ENCODE peak calls at places on chromosome 5, in seven cellular contexts. One of them, this sample, is unnamed.

GRCh38 chr5:86979801-86980510 is 287.7 kb upstream of the RASA1 start:
- DNase-seq in fibroblast of lung: peak; percentile 84
- DNase-seq in mammary epithelial cell: peak; percentile 59
- DNase-seq in neural progenitor cell: no peak
- DNase-seq in PC-3: peak; percentile 96
- DNase-seq in K562: no peak
- DNase-seq in endothelial cell of umbilical vein: peak; percentile 46
- DNase-seq in this sample: peak; percentile 83

GRCh38 chr5:107670028-107670926 is 460 bp downstream of the EFNA5 start:
- DNase-seq in neural progenitor cell: peak; percentile 58
- DNase-seq in fibroblast of lung: peak; percentile 32
- DNase-seq in PC-3: peak; percentile 43
- DNase-seq in mammary epithelial cell: peak; percentile 56
- DNase-seq in K562: no peak
- DNase-seq in endothelial cell of umbilical vein: peak; percentile 56
- DNase-seq in this sample: peak; percentile 73

GRCh38 chr5:36713541-36713940 is 107.1 kb downstream of the SLC1A3 start:
- DNase-seq in endothelial cell of umbilical vein: no peak
- DNase-seq in K562: no peak
- DNase-seq in fibroblast of lung: no peak
- DNase-seq in neural progenitor cell: no peak
- DNase-seq in PC-3: no peak
- DNase-seq in mammary epithelial cell: no peak
- DNase-seq in this sample: no peak

GRCh38 chr5:92927291-92927778 is 653.7 kb downstream of the NR2F1-AS1 start:
- DNase-seq in mammary epithelial cell: peak; percentile 33
- DNase-seq in fibroblast of lung: no peak
- DNase-seq in K562: no peak
- DNase-seq in endothelial cell of umbilical vein: peak; percentile 72
- DNase-seq in PC-3: peak; percentile 53
- DNase-seq in neural progenitor cell: peak; percentile 69
- DNase-seq in this sample: no peak

GRCh38 chr5:115507682-115508081 is 36.9 kb downstream of the FEM1C start:
- DNase-seq in neural progenitor cell: no peak
- DNase-seq in K562: no peak
- DNase-seq in fibroblast of lung: no peak
- DNase-seq in mammary epithelial cell: no peak
- DNase-seq in PC-3: peak; percentile 8
- DNase-seq in endothelial cell of umbilical vein: no peak
- DNase-seq in this sample: no peak

GRCh38 chr5:149358294-149358651 is 427 bp downstream of the PCYOX1L start:
- DNase-seq in K562: peak; percentile 49
- DNase-seq in endothelial cell of umbilical vein: no peak
- DNase-seq in mammary epithelial cell: no peak
- DNase-seq in fibroblast of lung: no peak
- DNase-seq in PC-3: peak; percentile 39
- DNase-seq in neural progenitor cell: no peak
- DNase-seq in this sample: no peak

GRCh38 chr5:392431-392988 is 50.5 kb upstream of the EXOC3 start:
- DNase-seq in mammary epithelial cell: peak; percentile 48
- DNase-seq in endothelial cell of umbilical vein: peak; percentile 30
- DNase-seq in PC-3: peak; percentile 48
- DNase-seq in fibroblast of lung: no peak
- DNase-seq in K562: no peak
- DNase-seq in neural progenitor cell: no peak
- DNase-seq in this sample: peak; percentile 30

GRCh38 chr5:68555891-68556689 is 340.5 kb downstream of the PIK3R1 start:
- DNase-seq in K562: no peak
- DNase-seq in mammary epithelial cell: no peak
- DNase-seq in endothelial cell of umbilical vein: no peak
- DNase-seq in PC-3: no peak
- DNase-seq in fibroblast of lung: no peak
- DNase-seq in neural progenitor cell: no peak
- DNase-seq in this sample: no peak

GRCh38 chr5:107478068-107478641 is 192.6 kb downstream of the EFNA5 start:
- DNase-seq in neural progenitor cell: no peak
- DNase-seq in K562: no peak
- DNase-seq in endothelial cell of umbilical vein: peak; percentile 41
- DNase-seq in mammary epithelial cell: no peak
- DNase-seq in fibroblast of lung: no peak
- DNase-seq in PC-3: no peak
- DNase-seq in this sample: peak; percentile 75

GRCh38 chr5:105903069-105903468 is 1767.7 kb downstream of the EFNA5 start:
- DNase-seq in K562: no peak
- DNase-seq in fibroblast of lung: peak; percentile 62
- DNase-seq in endothelial cell of umbilical vein: no peak
- DNase-seq in mammary epithelial cell: no peak
- DNase-seq in PC-3: no peak
- DNase-seq in neural progenitor cell: no peak
- DNase-seq in this sample: peak; percentile 94

GRCh38 chr5:112479418-112479817 is 60.3 kb upstream of the EPB41L4A start:
- DNase-seq in fibroblast of lung: peak; percentile 31
- DNase-seq in neural progenitor cell: no peak
- DNase-seq in endothelial cell of umbilical vein: peak; percentile 76
- DNase-seq in K562: no peak
- DNase-seq in PC-3: peak; percentile 62
- DNase-seq in mammary epithelial cell: peak; percentile 84
- DNase-seq in this sample: no peak

GRCh38 chr5:145350501-145350900 is 484.6 kb downstream of the PRELID2 start:
- DNase-seq in PC-3: peak; percentile 79
- DNase-seq in mammary epithelial cell: peak; percentile 78
- DNase-seq in neural progenitor cell: no peak
- DNase-seq in fibroblast of lung: peak; percentile 7
- DNase-seq in endothelial cell of umbilical vein: peak; percentile 56
- DNase-seq in K562: no peak
- DNase-seq in this sample: no peak

GRCh38 chr5:163135849-163136248 is 301.5 kb upstream of the CCNG1 start:
- DNase-seq in neural progenitor cell: no peak
- DNase-seq in fibroblast of lung: no peak
- DNase-seq in K562: no peak
- DNase-seq in mammary epithelial cell: no peak
- DNase-seq in PC-3: no peak
- DNase-seq in endothelial cell of umbilical vein: no peak
- DNase-seq in this sample: no peak

GRCh38 chr5:76696254-76696653 is 19.7 kb upstream of the F2R start:
- DNase-seq in neural progenitor cell: no peak
- DNase-seq in fibroblast of lung: no peak
- DNase-seq in PC-3: no peak
- DNase-seq in endothelial cell of umbilical vein: peak; percentile 86
- DNase-seq in mammary epithelial cell: no peak
- DNase-seq in K562: no peak
- DNase-seq in this sample: no peak

GRCh38 chr5:137954131-137954879 is 65.0 kb downstream of the PKD2L2 start:
- DNase-seq in fibroblast of lung: peak; percentile 86
- DNase-seq in K562: peak; percentile 9
- DNase-seq in PC-3: peak; percentile 65
- DNase-seq in mammary epithelial cell: peak; percentile 21
- DNase-seq in neural progenitor cell: no peak
- DNase-seq in endothelial cell of umbilical vein: peak; percentile 91
- DNase-seq in this sample: peak; percentile 91

GRCh38 chr5:173778784-173779304 is 109.3 kb upstream of the CPEB4 start:
- DNase-seq in fibroblast of lung: peak; percentile 41
- DNase-seq in PC-3: no peak
- DNase-seq in mammary epithelial cell: no peak
- DNase-seq in neural progenitor cell: no peak
- DNase-seq in K562: peak; percentile 64
- DNase-seq in endothelial cell of umbilical vein: peak; percentile 52
- DNase-seq in this sample: no peak

GRCh38 chr5:150263801-150264621 is 25.6 kb downstream of the CAMK2A start:
- DNase-seq in endothelial cell of umbilical vein: peak; percentile 37
- DNase-seq in PC-3: peak; percentile 100
- DNase-seq in neural progenitor cell: no peak
- DNase-seq in mammary epithelial cell: peak; percentile 98
- DNase-seq in fibroblast of lung: peak; percentile 87
- DNase-seq in K562: no peak
- DNase-seq in this sample: peak; percentile 32

GRCh38 chr5:141704782-141705297 is 22.8 kb upstream of the ARAP3 start:
- DNase-seq in neural progenitor cell: no peak
- DNase-seq in endothelial cell of umbilical vein: no peak
- DNase-seq in PC-3: no peak
- DNase-seq in mammary epithelial cell: no peak
- DNase-seq in K562: no peak
- DNase-seq in fibroblast of lung: no peak
- DNase-seq in this sample: no peak

GRCh38 chr5:141701341-141702119 is 19.5 kb upstream of the ARAP3 start:
- DNase-seq in neural progenitor cell: no peak
- DNase-seq in PC-3: no peak
- DNase-seq in endothelial cell of umbilical vein: no peak
- DNase-seq in K562: no peak
- DNase-seq in fibroblast of lung: no peak
- DNase-seq in mammary epithelial cell: no peak
- DNase-seq in this sample: no peak

GRCh38 chr5:141705503-141705902 is 23.5 kb upstream of the ARAP3 start:
- DNase-seq in PC-3: no peak
- DNase-seq in neural progenitor cell: no peak
- DNase-seq in K562: no peak
- DNase-seq in mammary epithelial cell: peak; percentile 37
- DNase-seq in fibroblast of lung: no peak
- DNase-seq in endothelial cell of umbilical vein: no peak
- DNase-seq in this sample: no peak

GRCh38 chr5:141707535-141707934 is 25.5 kb upstream of the ARAP3 start:
- DNase-seq in endothelial cell of umbilical vein: no peak
- DNase-seq in K562: no peak
- DNase-seq in mammary epithelial cell: no peak
- DNase-seq in PC-3: no peak
- DNase-seq in neural progenitor cell: no peak
- DNase-seq in fibroblast of lung: no peak
- DNase-seq in this sample: no peak

DNA sequence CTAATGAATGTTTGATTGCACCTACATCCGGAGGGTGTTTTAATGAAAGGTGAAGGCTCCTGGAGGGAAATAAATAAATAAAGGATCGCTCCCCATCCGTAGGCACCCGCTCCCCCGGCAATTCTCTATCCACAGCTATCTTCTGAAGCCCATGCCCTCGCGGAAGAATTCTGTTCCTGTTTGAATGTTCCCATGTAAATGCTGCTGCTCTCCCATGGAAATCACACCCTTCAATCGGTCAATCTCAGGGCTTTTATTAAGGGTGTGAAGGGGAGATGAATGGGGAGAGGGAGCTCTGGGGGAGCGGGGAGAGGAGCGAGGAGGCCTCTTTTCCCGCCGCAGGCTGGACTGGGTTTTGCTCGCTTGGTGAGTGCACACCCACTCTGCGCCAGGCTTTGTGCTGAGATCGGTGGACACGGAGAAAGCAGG is 21.1 kb upstream of the ARAP3 start:
- DNase-seq in neural progenitor cell: peak; percentile 21
- DNase-seq in mammary epithelial cell: no peak
- DNase-seq in K562: no peak
- DNase-seq in fibroblast of lung: peak; percentile 33
- DNase-seq in endothelial cell of umbilical vein: no peak
- DNase-seq in PC-3: no peak
- DNase-seq in this sample: no peak
- TF ChIP-seq EZH2 in neural progenitor cell: peak; percentile 1
- TF ChIP-seq EZH2 in mammary epithelial cell: no peak
- TF ChIP-seq EZH2 in K562: no peak
- TF ChIP-seq EZH2 in fibroblast of lung: no peak
- TF ChIP-seq EZH2 in endothelial cell of umbilical vein: no peak
- TF ChIP-seq EZH2 in PC-3: no peak
- TF ChIP-seq EZH2 in this sample: no peak

DNA sequence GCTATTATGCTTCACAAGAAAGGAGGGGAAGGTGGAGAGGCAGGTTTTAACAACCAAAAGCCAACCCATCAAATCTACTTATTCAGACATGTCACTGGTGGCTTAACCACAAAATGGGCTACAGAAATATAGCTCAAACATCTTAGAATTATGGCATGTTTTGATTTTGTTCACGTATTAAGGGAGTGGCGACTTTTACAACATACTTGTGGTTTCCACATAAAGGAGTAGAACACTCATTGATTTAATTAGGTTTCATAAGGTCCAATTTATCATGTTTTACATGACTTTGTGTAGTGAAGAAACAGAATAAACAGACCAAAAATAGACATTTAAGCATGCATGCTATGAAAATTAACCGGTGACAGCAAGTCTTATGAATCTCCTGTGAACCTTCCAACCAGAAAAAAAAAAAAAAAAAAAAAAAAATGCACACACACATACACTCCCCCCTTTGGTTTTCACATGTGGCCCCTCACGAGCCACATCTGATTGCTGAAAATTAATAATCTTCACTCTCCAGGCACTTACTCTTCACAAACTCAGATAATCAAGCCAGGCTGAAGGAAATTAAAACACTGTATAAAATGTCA is 5.4 kb downstream of the ZNF608 start:
- DNase-seq in fibroblast of lung: peak; percentile 82
- DNase-seq in K562: no peak
- DNase-seq in PC-3: peak; percentile 80
- DNase-seq in neural progenitor cell: no peak
- DNase-seq in endothelial cell of umbilical vein: no peak
- DNase-seq in mammary epithelial cell: peak; percentile 95
- DNase-seq in this sample: no peak
- H3K4me3 ChIP-seq in fibroblast of lung: no peak overlapping the region
- H3K4me3 ChIP-seq in K562: no peak overlapping the region
- H3K4me3 ChIP-seq in PC-3: no peak overlapping the region
- H3K4me3 ChIP-seq in neural progenitor cell: peak overlapping the region; percentile 69
- H3K4me3 ChIP-seq in endothelial cell of umbilical vein: no peak overlapping the region
- H3K4me3 ChIP-seq in mammary epithelial cell: no peak overlapping the region
- H3K4me3 ChIP-seq in this sample: no peak overlapping the region

GRCh38 chr5:179080724-179081123 is 20.6 kb downstream of the ZNF354C start:
- DNase-seq in K562: no peak
- DNase-seq in neural progenitor cell: no peak
- DNase-seq in endothelial cell of umbilical vein: no peak
- DNase-seq in fibroblast of lung: no peak
- DNase-seq in PC-3: no peak
- DNase-seq in mammary epithelial cell: no peak
- DNase-seq in this sample: no peak

GRCh38 chr5:179079165-179079987 is 19.2 kb downstream of the ZNF354C start:
- DNase-seq in K562: no peak
- DNase-seq in fibroblast of lung: no peak
- DNase-seq in endothelial cell of umbilical vein: no peak
- DNase-seq in mammary epithelial cell: peak; percentile 0
- DNase-seq in PC-3: no peak
- DNase-seq in neural progenitor cell: no peak
- DNase-seq in this sample: no peak
- H3K9me3 ChIP-seq in K562: peaks cover 4% of the 10 kb centered on the region
- H3K9me3 ChIP-seq in fibroblast of lung: peaks cover 19% of the 10 kb centered on the region
- H3K9me3 ChIP-seq in endothelial cell of umbilical vein: peaks cover 23% of the 10 kb centered on the region
- H3K9me3 ChIP-seq in mammary epithelial cell: peaks cover 66% of the 10 kb centered on the region
- H3K9me3 ChIP-seq in PC-3: peaks cover 12% of the 10 kb centered on the region
- H3K9me3 ChIP-seq in neural progenitor cell: peaks cover 68% of the 10 kb centered on the region
- H3K9me3 ChIP-seq in this sample: peaks cover 85% of the 10 kb centered on the region

GRCh38 chr5:139394123-139394653 is 716 bp downstream of the PROB1 start:
- DNase-seq in K562: no peak
- DNase-seq in endothelial cell of umbilical vein: peak; percentile 34
- DNase-seq in mammary epithelial cell: no peak
- DNase-seq in PC-3: no peak
- DNase-seq in fibroblast of lung: peak; percentile 46
- DNase-seq in neural progenitor cell: peak; percentile 88
- DNase-seq in this sample: peak; percentile 62

GRCh38 chr5:139391570-139392323 is 2.0 kb upstream of the MZB1 start:
- DNase-seq in PC-3: peak; percentile 92
- DNase-seq in mammary epithelial cell: peak; percentile 73
- DNase-seq in endothelial cell of umbilical vein: no peak
- DNase-seq in neural progenitor cell: no peak
- DNase-seq in K562: no peak
- DNase-seq in fibroblast of lung: peak; percentile 8
- DNase-seq in this sample: no peak

GRCh38 chr5:139393497-139394122 is 1.3 kb downstream of the PROB1 start:
- DNase-seq in K562: no peak
- DNase-seq in neural progenitor cell: peak; percentile 22
- DNase-seq in fibroblast of lung: no peak
- DNase-seq in PC-3: no peak
- DNase-seq in mammary epithelial cell: no peak
- DNase-seq in endothelial cell of umbilical vein: no peak
- DNase-seq in this sample: peak; percentile 39

GRCh38 chr5:139392324-139392677 is 2.6 kb upstream of the MZB1 start:
- DNase-seq in K562: no peak
- DNase-seq in endothelial cell of umbilical vein: no peak
- DNase-seq in fibroblast of lung: no peak
- DNase-seq in mammary epithelial cell: no peak
- DNase-seq in PC-3: no peak
- DNase-seq in neural progenitor cell: no peak
- DNase-seq in this sample: no peak

GRCh38 chr5:139392678-139393496 is 2.0 kb downstream of the PROB1 start:
- DNase-seq in endothelial cell of umbilical vein: peak; percentile 57
- DNase-seq in K562: no peak
- DNase-seq in neural progenitor cell: peak; percentile 85
- DNase-seq in fibroblast of lung: peak; percentile 58
- DNase-seq in mammary epithelial cell: no peak
- DNase-seq in PC-3: peak; percentile 79
- DNase-seq in this sample: peak; percentile 88
- TF ChIP-seq EZH2 in endothelial cell of umbilical vein: no peak
- TF ChIP-seq EZH2 in K562: no peak
- TF ChIP-seq EZH2 in neural progenitor cell: peak; percentile 57
- TF ChIP-seq EZH2 in fibroblast of lung: no peak
- TF ChIP-seq EZH2 in mammary epithelial cell: no peak
- TF ChIP-seq EZH2 in PC-3: no peak
- TF ChIP-seq EZH2 in this sample: no peak